ENCODE peak calls at places on chromosomes 4 and X, in six cellular contexts. O, B, N, L, I and W are unnamed samples.

GRCh38 chrX:105314468-105314867 is 94.0 kb upstream of the TEX13A start:
- DNase-seq in I (no peak), O (no peak), N (no peak), L (no peak), B (no peak), W (no peak)

GRCh38 chr4:145492376-145492775 is 10.7 kb downstream of the SMAD1 start:
- DNase-seq in I (no peak), B (no peak), O (no peak), L (no peak), N (no peak), W (no peak)

GRCh38 chrX:45164021-45164621 is 36.6 kb downstream of the DIPK2B start:
- DNase-seq in O (no peak), L (no peak), I (peak), N (no peak), B (no peak), W (no peak)

GRCh38 chrX:16836371-16836770 is 33.8 kb downstream of the RBBP7 start:
- DNase-seq in O (no peak), N (no peak), B (no peak), L (no peak), I (peak), W (no peak)

GRCh38 chr4:143352052-143352451 is 15.4 kb downstream of the GAB1 start:
- DNase-seq in N (no peak), B (no peak), O (peak), I (no peak), L (no peak), W (no peak)

GRCh38 chr4:152991361-152991760 is 55.2 kb downstream of the FHDC1 start:
- DNase-seq in I (no peak), B (no peak), L (peak), N (no peak), O (no peak), W (no peak)

GRCh38 chrX:149504226-149504914 is 736 bp downstream of the IDS start:
- DNase-seq in O (no peak), L (peak), I (no peak), B (peak), N (no peak), W (peak)

GRCh38 chr4:86441175-86441960 is 81.5 kb upstream of the MAPK10 start:
- DNase-seq in N (no peak), O (no peak), B (no peak), I (no peak), L (no peak), W (no peak)